ENCODE peak calls at places on chromosomes 13 and 19, in eight cellular contexts. One of them, this sample, is unnamed.

GRCh38 chr19:46622118-46622446 is 2.8 kb downstream of the PTGIR start:
- DNase-seq in NCI-H1694 treated with DMSO at 0.1 percent for 48 hours: no peak
- DNase-seq in lower leg skin: no peak
- DNase-seq in nephron progenitor cell: no peak
- DNase-seq in HuH-7.5: no peak
- DNase-seq in AG04449: no peak
- DNase-seq in astrocyte of the cerebellum: no peak
- DNase-seq in skeletal muscle cell: no peak
- DNase-seq in this sample: no peak

GRCh38 chr13:29589234-29589633 is 6.3 kb downstream of the SLC7A1 start:
- DNase-seq in NCI-H1694 treated with DMSO at 0.1 percent for 48 hours: no peak
- DNase-seq in lower leg skin: no peak
- DNase-seq in nephron progenitor cell: peak
- DNase-seq in HuH-7.5: no peak
- DNase-seq in AG04449: no peak
- DNase-seq in astrocyte of the cerebellum: no peak
- DNase-seq in skeletal muscle cell: no peak
- DNase-seq in this sample: no peak

GRCh38 chr19:39156230-39156890 is 30.8 kb downstream of the PAK4 start:
- DNase-seq in NCI-H1694 treated with DMSO at 0.1 percent for 48 hours: no peak
- DNase-seq in lower leg skin: no peak
- DNase-seq in nephron progenitor cell: no peak
- DNase-seq in HuH-7.5: no peak
- DNase-seq in AG04449: no peak
- DNase-seq in astrocyte of the cerebellum: no peak
- DNase-seq in skeletal muscle cell: peak
- DNase-seq in this sample: no peak

GRCh38 chr13:90420683-90421082 is 926.8 kb upstream of the MIR17HG start:
- DNase-seq in NCI-H1694 treated with DMSO at 0.1 percent for 48 hours: no peak
- DNase-seq in lower leg skin: no peak
- DNase-seq in nephron progenitor cell: no peak
- DNase-seq in HuH-7.5: no peak
- DNase-seq in AG04449: no peak
- DNase-seq in astrocyte of the cerebellum: no peak
- DNase-seq in skeletal muscle cell: no peak
- DNase-seq in this sample: no peak

GRCh38 chr13:60583196-60583908 is 186.3 kb downstream of the TDRD3 start:
- DNase-seq in NCI-H1694 treated with DMSO at 0.1 percent for 48 hours: no peak
- DNase-seq in lower leg skin: no peak
- DNase-seq in nephron progenitor cell: no peak
- DNase-seq in HuH-7.5: no peak
- DNase-seq in AG04449: peak
- DNase-seq in astrocyte of the cerebellum: peak
- DNase-seq in skeletal muscle cell: no peak
- DNase-seq in this sample: peak

GRCh38 chr19:913080-913748 is at the start of gene R3HDM4:
- DNase-seq in NCI-H1694 treated with DMSO at 0.1 percent for 48 hours: no peak
- DNase-seq in lower leg skin: peak
- DNase-seq in nephron progenitor cell: peak
- DNase-seq in HuH-7.5: peak
- DNase-seq in AG04449: no peak
- DNase-seq in astrocyte of the cerebellum: no peak
- DNase-seq in skeletal muscle cell: no peak
- DNase-seq in this sample: no peak

GRCh38 chr13:45368571-45368970 is 27.6 kb upstream of the TPT1 start:
- DNase-seq in NCI-H1694 treated with DMSO at 0.1 percent for 48 hours: no peak
- DNase-seq in lower leg skin: no peak
- DNase-seq in nephron progenitor cell: no peak
- DNase-seq in HuH-7.5: no peak
- DNase-seq in AG04449: no peak
- DNase-seq in astrocyte of the cerebellum: no peak
- DNase-seq in skeletal muscle cell: no peak
- DNase-seq in this sample: no peak

GRCh38 chr19:19568802-19569756 is 31.0 kb downstream of the CILP2 start:
- DNase-seq in NCI-H1694 treated with DMSO at 0.1 percent for 48 hours: no peak
- DNase-seq in lower leg skin: peak
- DNase-seq in nephron progenitor cell: no peak
- DNase-seq in HuH-7.5: no peak
- DNase-seq in AG04449: no peak
- DNase-seq in astrocyte of the cerebellum: no peak
- DNase-seq in skeletal muscle cell: no peak
- DNase-seq in this sample: no peak

GRCh38 chr13:73173160-73173905 is 114.5 kb downstream of the KLF5 start:
- DNase-seq in NCI-H1694 treated with DMSO at 0.1 percent for 48 hours: no peak
- DNase-seq in lower leg skin: no peak
- DNase-seq in nephron progenitor cell: no peak
- DNase-seq in HuH-7.5: no peak
- DNase-seq in AG04449: no peak
- DNase-seq in astrocyte of the cerebellum: no peak
- DNase-seq in skeletal muscle cell: no peak
- DNase-seq in this sample: no peak

GRCh38 chr13:86906458-86906857 is 764.7 kb upstream of the SLITRK5 start:
- DNase-seq in NCI-H1694 treated with DMSO at 0.1 percent for 48 hours: no peak
- DNase-seq in lower leg skin: no peak
- DNase-seq in nephron progenitor cell: no peak
- DNase-seq in HuH-7.5: no peak
- DNase-seq in AG04449: no peak
- DNase-seq in astrocyte of the cerebellum: no peak
- DNase-seq in skeletal muscle cell: no peak
- DNase-seq in this sample: no peak

GRCh38 chr19:21322528-21322927 is 6.7 kb downstream of the ZNF708 start:
- DNase-seq in NCI-H1694 treated with DMSO at 0.1 percent for 48 hours: no peak
- DNase-seq in lower leg skin: no peak
- DNase-seq in nephron progenitor cell: no peak
- DNase-seq in HuH-7.5: no peak
- DNase-seq in AG04449: no peak
- DNase-seq in astrocyte of the cerebellum: no peak
- DNase-seq in skeletal muscle cell: no peak
- DNase-seq in this sample: no peak

GRCh38 chr19:7106711-7107657 is 37.5 kb downstream of the ZNF557 start:
- DNase-seq in NCI-H1694 treated with DMSO at 0.1 percent for 48 hours: no peak
- DNase-seq in lower leg skin: no peak
- DNase-seq in nephron progenitor cell: no peak
- DNase-seq in HuH-7.5: no peak
- DNase-seq in AG04449: no peak
- DNase-seq in astrocyte of the cerebellum: no peak
- DNase-seq in skeletal muscle cell: no peak
- DNase-seq in this sample: no peak

GRCh38 chr13:91351123-91351522 is 3.6 kb downstream of the MIR17HG start:
- DNase-seq in NCI-H1694 treated with DMSO at 0.1 percent for 48 hours: no peak
- DNase-seq in lower leg skin: no peak
- DNase-seq in nephron progenitor cell: no peak
- DNase-seq in HuH-7.5: no peak
- DNase-seq in AG04449: no peak
- DNase-seq in astrocyte of the cerebellum: no peak
- DNase-seq in skeletal muscle cell: no peak
- DNase-seq in this sample: no peak

GRCh38 chr13:80278706-80279105 is 62.2 kb downstream of the SPRY2 start:
- DNase-seq in NCI-H1694 treated with DMSO at 0.1 percent for 48 hours: no peak
- DNase-seq in lower leg skin: no peak
- DNase-seq in nephron progenitor cell: no peak
- DNase-seq in HuH-7.5: no peak
- DNase-seq in AG04449: no peak
- DNase-seq in astrocyte of the cerebellum: no peak
- DNase-seq in skeletal muscle cell: no peak
- DNase-seq in this sample: no peak

GRCh38 chr13:68713394-68713793 is 1394.2 kb upstream of the ATXN8OS start:
- DNase-seq in NCI-H1694 treated with DMSO at 0.1 percent for 48 hours: no peak
- DNase-seq in lower leg skin: no peak
- DNase-seq in nephron progenitor cell: no peak
- DNase-seq in HuH-7.5: no peak
- DNase-seq in AG04449: no peak
- DNase-seq in astrocyte of the cerebellum: no peak
- DNase-seq in skeletal muscle cell: no peak
- DNase-seq in this sample: no peak

GRCh38 chr19:47110521-47111080 is 3.0 kb downstream of the ZC3H4 start:
- DNase-seq in NCI-H1694 treated with DMSO at 0.1 percent for 48 hours: no peak
- DNase-seq in lower leg skin: no peak
- DNase-seq in nephron progenitor cell: no peak
- DNase-seq in HuH-7.5: no peak
- DNase-seq in AG04449: no peak
- DNase-seq in astrocyte of the cerebellum: no peak
- DNase-seq in skeletal muscle cell: no peak
- DNase-seq in this sample: no peak